ENCODE peak calls at places on chromosomes 12 and 14, in seven cellular contexts. L is DND-41; E is stimulated activated memory B cell treated with anti-CD40 and anti-IgM and Interleukin-4, amounts not matched to agents 10 μg/mL and 1 μg/mL and 100 μg/mL, for 72 hours; C is activated B cell treated with CpG ODN at 0.5 μM for 24 hours; X is activated naive CD4-positive, alpha-beta T cell treated with anti-CD3 and anti-CD28 coated beads, Interleukin-2, amount 50 U/mL, for 72 hours; I is GM12878; D is activated CD8-positive, alpha-beta T cell treated with anti-CD3 and anti-CD28 coated beads for 36 hours. W is an unnamed sample.

GRCh38 chr14:106141242-106142220 is 615.1 kb downstream of the TMEM121 start:
- ATAC-seq in L (peak), E (no peak), C (peak), X (peak), I (peak), D (peak), W (no peak)

GRCh38 chr14:42224053-42224888 is 617.6 kb downstream of the LRFN5 start:
- ATAC-seq in L (peak), E (no peak), C (no peak), X (no peak), I (peak), D (no peak), W (no peak)

GRCh38 chr14:22870811-22871199 is 735 bp upstream of the LRP10 start:
- ATAC-seq in L (peak), E (peak), C (peak), X (no peak), I (peak), D (no peak), W (peak)

GRCh38 chr14:100780646-100781355 is 45.1 kb upstream of the MEG3 start:
- ATAC-seq in L (no peak), E (no peak), C (no peak), X (no peak), I (no peak), D (no peak), W (no peak)

GRCh38 chr14:24315807-24316596 is 4.7 kb downstream of the LTB4R start:
- ATAC-seq in L (no peak), E (peak), C (no peak), X (no peak), I (no peak), D (no peak), W (no peak)

GRCh38 chr12:104387190-104387589 is 69.6 kb upstream of the CHST11 start:
- ATAC-seq in L (no peak), E (no peak), C (no peak), X (no peak), I (no peak), D (no peak), W (no peak)

GRCh38 chr12:26143291-26143690 is 18.5 kb upstream of the BHLHE41 start:
- ATAC-seq in L (no peak), E (no peak), C (no peak), X (no peak), I (no peak), D (no peak), W (no peak)

GRCh38 chr12:103833891-103834290 is 7.1 kb downstream of the NT5DC3 start:
- ATAC-seq in L (no peak), E (no peak), C (no peak), X (no peak), I (peak), D (no peak), W (no peak)

GRCh38 chr12:11059041-11059440 is 3.1 kb downstream of the TAS2R46 start:
- ATAC-seq in L (no peak), E (no peak), C (no peak), X (no peak), I (no peak), D (no peak), W (no peak)

GRCh38 chr12:100133200-100133599 is 9.5 kb downstream of the BLTP3B start:
- ATAC-seq in L (no peak), E (no peak), C (no peak), X (peak), I (no peak), D (no peak), W (no peak)

GRCh38 chr12:43730283-43730682 is 28.3 kb downstream of the PUS7L start:
- ATAC-seq in L (no peak), E (no peak), C (no peak), X (peak), I (no peak), D (peak), W (peak)

GRCh38 chr12:3480744-3481143 is 10.3 kb upstream of the PRMT8 start:
- ATAC-seq in L (no peak), E (no peak), C (no peak), X (no peak), I (no peak), D (no peak), W (no peak)

GRCh38 chr12:67797316-67797741 is 148.8 kb downstream of the DYRK2 start:
- ATAC-seq in L (no peak), E (no peak), C (no peak), X (no peak), I (no peak), D (no peak), W (no peak)

GRCh38 chr12:57540998-57541397 is 6.0 kb downstream of the DCTN2 start:
- ATAC-seq in L (no peak), E (no peak), C (no peak), X (no peak), I (no peak), D (no peak), W (no peak)

GRCh38 chr12:127051139-127051538 is 1215.8 kb upstream of the TMEM132C start:
- ATAC-seq in L (no peak), E (no peak), C (no peak), X (no peak), I (no peak), D (no peak), W (no peak)

GRCh38 chr12:112096070-112096469 is 12.5 kb downstream of the NAA25 start:
- ATAC-seq in L (no peak), E (peak), C (peak), X (peak), I (peak), D (peak), W (peak)

GRCh38 chr14:71119075-71119474 is 211.8 kb downstream of the PCNX1 start:
- ATAC-seq in L (no peak), E (no peak), C (no peak), X (peak), I (no peak), D (peak), W (peak)

W was measured in activated CD4-positive, CD25-positive, alpha-beta regulatory T cell treated with anti-CD3 and anti-CD28 coated beads, Interleukin-2, amount 50 U/mL, for 24 hours.